ENCODE peak calls at places on chromosomes 4 and X, in eight cellular contexts. S, H, M, N, P, A, O and B are unnamed samples.

GRCh38 chr4:182593864-182594263 is 323.3 kb downstream of the DCTD start:
- DNase-seq in P (no peak), N (peak), S (no peak), O (no peak), H (no peak), A (no peak), M (peak), B (no peak)

GRCh38 chr4:7253341-7253700 is 61.0 kb downstream of the SORCS2 start:
- DNase-seq in N (no peak), O (no peak), P (no peak), A (no peak), M (no peak), H (peak), S (no peak), B (no peak)

GRCh38 chrX:153766098-153766817 is 2.2 kb downstream of the PLXNB3 start:
- DNase-seq in A (peak), H (peak), S (no peak), N (peak), O (peak), P (peak), M (peak), B (peak)

GRCh38 chrX:26286836-26287235 is 70.9 kb downstream of the MAGEB5 start:
- DNase-seq in H (no peak), N (no peak), S (no peak), P (no peak), M (no peak), A (no peak), O (no peak), B (no peak)

GRCh38 chrX:82775426-82775825 is 732.7 kb upstream of the POU3F4 start:
- DNase-seq in M (no peak), S (no peak), O (no peak), A (no peak), H (no peak), P (no peak), N (no peak), B (no peak)

GRCh38 chr4:158314756-158315487 is 104.6 kb downstream of the TMEM144 start:
- DNase-seq in H (no peak), N (peak), A (peak), M (peak), O (peak), P (no peak), S (no peak), B (no peak)

GRCh38 chrX:142214081-142214480 is 9.0 kb upstream of the MAGEC2 start:
- DNase-seq in A (no peak), H (no peak), N (no peak), P (no peak), O (no peak), S (no peak), M (no peak), B (no peak)

GRCh38 chr4:54232151-54232688 is 3.1 kb downstream of the PDGFRA start:
- DNase-seq in P (no peak), A (no peak), H (peak), N (peak), M (peak), S (no peak), O (no peak), B (no peak)

GRCh38 chr4:146212781-146213180 is 1.6 kb upstream of the REELD1 start:
- DNase-seq in S (no peak), N (peak), O (no peak), M (peak), P (no peak), H (no peak), A (no peak), B (no peak)

GRCh38 chrX:134658002-134658401 is 269 bp downstream of the PLAC1 start:
- DNase-seq in S (no peak), M (no peak), O (no peak), P (no peak), A (no peak), H (no peak), N (peak), B (no peak)

GRCh38 chrX:134737721-134738369 is 79.6 kb upstream of the PLAC1 start:
- DNase-seq in O (no peak), N (peak), M (no peak), H (no peak), P (no peak), S (no peak), A (no peak), B (no peak)

GRCh38 chrX:55210931-55211677 is 9.0 kb upstream of the PAGE5 start:
- DNase-seq in O (no peak), N (no peak), A (no peak), M (no peak), P (no peak), S (no peak), H (no peak), B (peak)

GRCh38 chr4:128355301-128355700 is 67.7 kb upstream of the PGRMC2 start:
- DNase-seq in O (no peak), N (no peak), M (no peak), P (peak), S (no peak), A (no peak), H (no peak), B (peak)

GRCh38 chrX:109797311-109797975 is 64.4 kb upstream of the ACSL4 start:
- DNase-seq in H (no peak), S (no peak), N (no peak), P (no peak), O (no peak), A (no peak), M (no peak), B (no peak)

GRCh38 chr4:39353478-39354177 is 12.5 kb downstream of the RFC1 start:
- DNase-seq in M (peak), S (no peak), N (peak), P (no peak), O (peak), H (no peak), A (no peak), B (no peak)

GRCh38 chrX:107117993-107118321 is 665 bp downstream of the RBM41 start:
- DNase-seq in M (no peak), S (no peak), N (peak), P (no peak), H (no peak), A (no peak), O (no peak), B (no peak)

GRCh38 chrX:152989292-152989658 is 4.6 kb downstream of the PNMA5 start:
- DNase-seq in M (peak), S (no peak), H (no peak), P (no peak), A (no peak), O (no peak), N (peak), B (no peak)

DNA sequence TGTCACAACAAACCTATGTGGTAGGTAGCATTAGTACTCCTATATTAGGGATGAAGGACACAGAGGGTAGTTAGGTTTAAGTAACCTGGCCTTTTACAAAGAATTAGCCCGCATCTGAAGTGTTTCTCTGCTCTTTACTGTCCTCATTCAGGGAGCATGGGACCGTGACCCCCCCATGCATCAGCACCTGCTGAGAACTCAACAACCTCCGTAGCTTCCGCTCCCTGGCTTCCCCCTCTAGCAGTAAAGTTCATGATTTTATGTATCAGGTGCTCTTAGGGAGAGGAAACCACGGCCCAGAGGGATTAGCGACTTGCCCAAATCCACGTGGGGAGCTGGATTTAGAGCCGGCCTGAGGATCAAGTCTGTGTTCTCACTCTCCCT is 284.6 kb upstream of the GATB start:
- DNase-seq in O (no peak), H (no peak), A (no peak), N (no peak), S (no peak), P (no peak), M (no peak), B (no peak)
- TF ChIP-seq CTCF in O (no peak), H (no peak), A (no peak), N (no peak), S (no peak), P (no peak), M (no peak), B (no peak)

DNA sequence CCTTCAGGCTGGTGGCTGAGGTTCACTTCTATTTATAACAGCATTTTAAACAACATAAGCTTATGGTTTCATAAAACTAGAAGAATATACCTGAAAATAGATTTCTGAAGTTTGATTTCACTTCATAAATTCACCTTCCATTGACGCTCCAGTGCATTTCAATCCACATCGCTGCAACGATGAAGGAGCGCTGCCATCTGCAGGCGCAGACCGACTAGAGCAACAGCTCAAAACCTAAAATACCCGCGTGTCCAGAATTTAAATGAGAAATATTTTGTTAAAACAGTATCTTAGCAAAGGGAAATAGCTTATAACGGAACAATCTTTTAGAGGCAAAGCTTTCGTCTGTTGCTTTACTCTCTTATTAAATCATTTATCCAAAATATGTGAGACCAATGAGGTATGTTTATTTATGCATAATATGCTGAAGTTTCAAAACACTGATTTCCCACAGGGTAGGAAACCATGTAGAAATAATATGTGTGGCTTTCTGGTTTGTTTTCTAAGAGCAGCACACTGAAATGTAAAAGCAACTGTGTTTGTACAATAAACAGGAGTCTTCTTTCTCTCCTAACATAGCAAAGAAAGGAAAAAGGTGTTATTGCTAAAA is 816.4 kb upstream of the FRG1 start:
- DNase-seq in P (no peak), A (no peak), O (peak), H (no peak), M (peak), S (peak), N (peak), B (peak)
- TF ChIP-seq CTCF in P (peak), A (peak), O (peak), H (peak), M (peak), S (peak), N (peak), B (peak)

DNA sequence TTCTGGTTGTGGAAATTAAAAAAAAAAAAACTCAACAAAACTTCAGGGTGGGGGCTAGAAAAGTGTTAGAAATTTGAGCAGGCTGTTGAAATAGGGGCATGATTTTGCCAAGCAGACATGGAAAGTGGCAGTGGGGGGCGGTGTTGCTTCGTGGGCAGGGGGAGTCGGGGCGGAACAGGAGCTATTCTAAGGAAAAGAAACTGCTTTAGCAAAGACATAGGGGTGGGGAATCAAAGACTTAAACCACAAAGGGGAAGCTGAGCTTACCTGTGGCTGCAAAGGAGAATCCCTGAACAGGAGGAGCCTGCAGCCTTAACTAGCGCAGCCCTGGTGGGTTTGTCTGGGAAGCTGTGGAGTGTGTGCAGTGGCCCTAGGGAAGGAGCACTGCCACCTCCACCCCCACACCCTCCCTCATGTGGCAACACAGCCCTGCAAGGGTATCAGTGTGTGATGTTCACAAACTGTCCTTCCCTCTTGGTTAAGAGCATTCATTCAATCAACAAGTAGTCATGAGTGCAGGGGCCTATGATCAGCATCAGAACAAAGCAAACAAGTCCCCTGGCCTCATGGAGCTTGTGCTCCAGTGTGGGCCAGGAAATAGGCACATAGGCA is 20.5 kb downstream of the SEL1L3 start:
- DNase-seq in P (no peak), A (no peak), O (no peak), S (no peak), M (no peak), H (no peak), N (no peak), B (no peak)
- TF ChIP-seq CTCF in P (no peak), A (no peak), O (no peak), S (no peak), M (no peak), H (peak), N (no peak), B (no peak)

GRCh38 chr4:85681194-85681803 is 206.3 kb downstream of the ARHGAP24 start:
- DNase-seq in A (no peak), P (peak), M (peak), O (peak), N (peak), S (peak), H (no peak), B (no peak)
- TF ChIP-seq CTCF in A (no peak), P (no peak), M (no peak), O (no peak), N (no peak), S (no peak), H (no peak), B (no peak)

GRCh38 chr4:139300431-139301142 is 718 bp upstream of the NAA15 start:
- DNase-seq in A (peak), O (no peak), S (no peak), H (no peak), P (no peak), N (peak), M (peak), B (peak)

GRCh38 chr4:139299536-139299935 is 1.8 kb upstream of the NAA15 start:
- DNase-seq in S (no peak), A (peak), P (no peak), M (no peak), O (no peak), N (peak), H (no peak), B (no peak)

GRCh38 chr4:139301143-139301820 is at the start of gene NAA15:
- DNase-seq in A (peak), H (peak), O (peak), S (peak), M (peak), P (peak), N (peak), B (peak)

GRCh38 chr4:139304920-139305319 is 2.6 kb upstream of the NDUFC1 start:
- DNase-seq in P (no peak), N (no peak), S (no peak), A (no peak), H (no peak), M (no peak), O (no peak), B (no peak)

GRCh38 chr4:139301821-139302611 is at the start of gene NDUFC1:
- DNase-seq in P (peak), O (no peak), M (peak), A (peak), H (peak), S (peak), N (peak), B (peak)
- TF ChIP-seq CTCF in P (no peak), O (peak), M (peak), A (no peak), H (no peak), S (peak), N (peak), B (no peak)

DNA sequence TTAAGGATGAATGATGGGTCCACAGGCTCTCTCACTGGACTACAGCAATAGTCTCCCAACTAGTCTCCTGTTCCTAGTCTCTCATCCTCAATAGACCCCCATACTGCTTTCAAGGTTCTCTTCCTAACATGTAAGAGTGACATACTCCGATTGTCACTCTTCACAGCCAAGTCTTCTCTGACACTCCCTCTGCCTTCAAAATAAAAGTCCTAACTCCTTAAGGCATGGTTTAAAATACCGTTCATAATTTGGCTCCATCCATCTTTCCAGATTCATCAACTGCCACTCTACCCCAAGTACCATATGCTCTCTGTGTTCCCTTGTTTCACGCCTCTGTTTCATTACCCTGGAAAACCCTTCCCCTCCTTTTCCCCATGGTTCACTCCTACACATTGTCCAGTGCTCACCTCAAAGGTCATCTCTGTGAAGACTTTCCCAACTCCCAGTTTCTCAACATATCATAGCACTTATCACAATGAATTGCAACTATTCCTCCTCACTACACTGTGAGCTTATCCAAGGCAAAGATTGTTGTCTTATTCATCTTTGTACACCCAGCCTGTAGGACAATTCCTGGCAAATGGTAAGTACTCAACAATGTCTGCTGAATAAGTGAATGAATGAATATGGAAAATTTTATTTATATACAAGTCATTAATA is 26.0 kb downstream of the SMARCA1 start:
- DNase-seq in S (no peak), N (no peak), A (no peak), P (no peak), H (no peak), M (no peak), O (no peak), B (no peak)
- TF ChIP-seq CTCF in S (no peak), N (no peak), A (no peak), P (no peak), H (no peak), M (no peak), O (no peak), B (no peak)

DNA sequence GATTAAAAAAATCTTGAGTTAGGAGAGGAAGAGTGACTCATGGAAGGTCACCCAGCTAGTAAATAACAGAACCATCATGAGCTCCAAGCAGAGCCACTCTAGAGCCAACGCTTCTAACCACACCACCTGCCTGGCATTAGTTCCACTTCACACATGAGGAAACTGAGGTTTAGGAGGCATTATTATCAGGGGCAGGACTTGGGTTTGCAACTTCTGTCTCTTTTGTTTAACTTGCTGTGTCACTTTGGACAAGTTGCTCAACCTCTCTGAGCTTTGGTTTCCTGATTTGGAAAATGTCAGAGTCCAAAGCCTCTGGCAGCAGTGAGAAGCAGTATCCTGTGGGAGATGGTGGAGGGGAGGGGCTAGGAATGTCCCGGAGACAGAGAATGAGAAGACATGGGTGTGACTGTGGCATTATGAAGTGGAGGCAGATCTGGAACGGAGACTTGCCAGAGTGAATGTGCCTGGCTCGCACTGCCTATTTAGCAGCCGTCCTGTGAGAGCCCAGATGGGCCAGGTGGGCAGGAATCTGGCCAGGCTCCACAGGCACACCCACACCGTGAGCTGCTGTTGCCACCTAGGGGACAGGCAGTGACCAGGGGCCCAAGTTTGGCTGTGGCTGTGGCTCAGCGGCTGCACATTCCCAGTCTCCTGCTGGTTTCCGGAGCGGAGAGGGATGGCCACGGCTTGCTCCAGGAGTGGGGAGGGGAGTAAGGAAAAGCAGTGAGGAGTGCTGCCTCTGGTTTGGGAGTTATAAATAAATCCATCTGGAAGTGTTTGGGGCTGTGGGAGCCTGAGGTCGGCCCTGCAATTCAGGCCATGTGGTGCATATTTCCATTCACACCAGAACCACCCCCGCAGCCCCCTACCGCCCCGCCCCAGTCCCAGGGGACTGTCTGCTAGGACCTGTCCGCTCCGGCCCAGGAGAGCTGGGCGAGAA is 93.4 kb downstream of the NHSL2 start:
- DNase-seq in N (peak), S (peak), P (peak), O (peak), M (peak), A (no peak), H (peak), B (peak)
- TF ChIP-seq CTCF in N (peak), S (peak), P (no peak), O (peak), M (peak), A (no peak), H (peak), B (no peak)

GRCh38 chr4:72987741-72988729 is 81.5 kb downstream of the COX18 start:
- DNase-seq in M (peak), S (no peak), A (no peak), N (no peak), H (no peak), O (no peak), P (no peak), B (no peak)
- TF ChIP-seq CTCF in M (peak), S (no peak), A (no peak), N (no peak), H (no peak), O (no peak), P (no peak), B (no peak)